ENCODE peak calls at places on chromosomes 16 and 17, in eight cellular contexts. K is sigmoid colon, C is AG08395, U is NCI-H1092, E is nucleus accumbens, R is MM.1S, H is memory B cell, Y is RCC 7860. D is an unnamed sample.
A peak's percentile ranks its signal among the peaks of the same experiment; 100 is the strongest.

GRCh38 chr17:73232587-73233373 is 28.9 kb downstream of the CPSF4L start:
- DNase-seq in K (peak; percentile 70), C (peak; percentile 44), U (no peak), E (no peak), R (peak; percentile 53), H (no peak), Y (no peak), D (no peak)

GRCh38 chr17:31754239-31754945 is 104.7 kb downstream of the COPRS start:
- DNase-seq in K (no peak), C (peak; percentile 72), U (no peak), E (no peak), R (no peak), H (no peak), Y (peak; percentile 84), D (no peak)

GRCh38 chr17:69525920-69526841 is 111.7 kb downstream of the MAP2K6 start:
- DNase-seq in K (peak; percentile 64), C (peak; percentile 75), U (peak; percentile 8), E (no peak), R (peak; percentile 54), H (no peak), Y (peak; percentile 49), D (no peak)

GRCh38 chr17:20989991-20990855 is 52.6 kb downstream of the USP22 start:
- DNase-seq in K (peak; percentile 54), C (no peak), U (no peak), E (no peak), R (no peak), H (no peak), Y (no peak), D (no peak)

GRCh38 chr16:65781363-65781762 is 585.1 kb upstream of the CDH5 start:
- DNase-seq in K (no peak), C (no peak), U (no peak), E (no peak), R (no peak), H (no peak), Y (no peak), D (no peak)

GRCh38 chr17:42456223-42457106 is 2.2 kb upstream of the ATP6V0A1 start:
- DNase-seq in K (no peak), C (peak; percentile 62), U (no peak), E (no peak), R (peak; percentile 70), H (peak; percentile 25), Y (peak; percentile 47), D (no peak)

GRCh38 chr17:39951924-39952664 is 10.7 kb upstream of the GSDMA start:
- DNase-seq in K (peak; percentile 71), C (no peak), U (no peak), E (no peak), R (no peak), H (no peak), Y (no peak), D (no peak)

GRCh38 chr17:40433551-40434384 is 9.5 kb upstream of the IGFBP4 start:
- DNase-seq in K (peak; percentile 71), C (no peak), U (no peak), E (no peak), R (no peak), H (no peak), Y (no peak), D (no peak)

GRCh38 chr17:42163113-42163512 is 8.3 kb upstream of the RAB5C start:
- DNase-seq in K (no peak), C (no peak), U (no peak), E (no peak), R (no peak), H (no peak), Y (no peak), D (peak; percentile 4)

GRCh38 chr16:30889721-30890120 is 4.2 kb downstream of the BCL7C start:
- DNase-seq in K (no peak), C (no peak), U (no peak), E (no peak), R (no peak), H (no peak), Y (no peak), D (no peak)

GRCh38 chr16:2365895-2366294 is 25.4 kb upstream of the ABCA3 start:
- DNase-seq in K (no peak), C (peak; percentile 79), U (no peak), E (no peak), R (no peak), H (no peak), Y (no peak), D (no peak)

GRCh38 chr17:77723909-77724875 is 234.3 kb upstream of the TNRC6C start:
- DNase-seq in K (no peak), C (no peak), U (no peak), E (no peak), R (peak; percentile 66), H (no peak), Y (no peak), D (no peak)

GRCh38 chr16:23877107-23878070 is 41.6 kb downstream of the PRKCB start:
- DNase-seq in K (no peak), C (no peak), U (no peak), E (no peak), R (no peak), H (no peak), Y (no peak), D (no peak)

GRCh38 chr16:50613281-50613991 is 65.2 kb downstream of the NKD1 start:
- DNase-seq in K (peak; percentile 75), C (no peak), U (no peak), E (no peak), R (no peak), H (no peak), Y (no peak), D (no peak)

GRCh38 chr17:2347805-2348685 is 10.7 kb downstream of the SGSM2 start:
- DNase-seq in K (peak; percentile 65), C (peak; percentile 84), U (peak; percentile 30), E (no peak), R (no peak), H (no peak), Y (no peak), D (no peak)

GRCh38 chr17:39628655-39629493 is 2.1 kb downstream of the PPP1R1B start:
- DNase-seq in K (no peak), C (no peak), U (no peak), E (no peak), R (no peak), H (no peak), Y (no peak), D (no peak)

GRCh38 chr17:13541032-13541480 is 60.7 kb downstream of the HS3ST3A1 start:
- DNase-seq in K (no peak), C (peak; percentile 92), U (no peak), E (no peak), R (no peak), H (no peak), Y (peak; percentile 95), D (no peak)

GRCh38 chr17:48478224-48479013 is 48.4 kb upstream of the SKAP1 start:
- DNase-seq in K (no peak), C (no peak), U (no peak), E (no peak), R (peak; percentile 86), H (no peak), Y (no peak), D (no peak)

GRCh38 chr16:72099377-72099818 is 5.8 kb downstream of the DHX38 start:
- DNase-seq in K (no peak), C (peak; percentile 74), U (peak; percentile 39), E (peak; percentile 11), R (peak; percentile 51), H (peak; percentile 35), Y (peak; percentile 43), D (peak; percentile 12)

GRCh38 chr17:31724619-31725018 is 134.4 kb downstream of the COPRS start:
- DNase-seq in K (no peak), C (no peak), U (no peak), E (no peak), R (no peak), H (no peak), Y (no peak), D (no peak)

GRCh38 chr17:2302740-2303277 is 776 bp downstream of the SMG6 start:
- DNase-seq in K (no peak), C (no peak), U (no peak), E (no peak), R (peak; percentile 11), H (no peak), Y (no peak), D (no peak)

GRCh38 chr17:3978421-3979275 is 14.4 kb upstream of the ATP2A3 start:
- DNase-seq in K (no peak), C (no peak), U (no peak), E (no peak), R (no peak), H (no peak), Y (no peak), D (no peak)

GRCh38 chr17:40122944-40123810 is 1.4 kb downstream of the MSL1 start:
- DNase-seq in K (no peak), C (peak; percentile 65), U (peak; percentile 34), E (peak; percentile 35), R (peak; percentile 54), H (no peak), Y (no peak), D (peak; percentile 34)

GRCh38 chr16:19135896-19136438 is 22.2 kb downstream of the ITPRIPL2 start:
- DNase-seq in K (peak; percentile 70), C (no peak), U (peak; percentile 13), E (no peak), R (no peak), H (no peak), Y (no peak), D (no peak)

GRCh38 chr16:76277099-76278030 is at the start of gene CNTNAP4:
- DNase-seq in K (peak; percentile 81), C (no peak), U (no peak), E (peak; percentile 58), R (no peak), H (no peak), Y (no peak), D (no peak)

GRCh38 chr16:57810197-57811024 is 8.1 kb upstream of the KIFC3 start:
- DNase-seq in K (peak; percentile 88), C (peak; percentile 87), U (no peak), E (no peak), R (peak; percentile 96), H (no peak), Y (peak; percentile 88), D (peak; percentile 7)

GRCh38 chr17:1976000-1976682 is 49.0 kb downstream of the RTN4RL1 start:
- DNase-seq in K (no peak), C (no peak), U (no peak), E (no peak), R (no peak), H (no peak), Y (no peak), D (no peak)

GRCh38 chr16:67528222-67528869 is at the start of gene RIPOR1:
- DNase-seq in K (peak; percentile 83), C (peak; percentile 82), U (no peak), E (peak; percentile 41), R (peak; percentile 55), H (no peak), Y (peak; percentile 20), D (peak; percentile 49)

GRCh38 chr16:50548659-50549560 is 714 bp downstream of the NKD1 start:
- DNase-seq in K (peak; percentile 72), C (no peak), U (no peak), E (no peak), R (no peak), H (peak; percentile 29), Y (no peak), D (no peak)

GRCh38 chr17:43599835-43600234 is 53.7 kb upstream of the ETV4 start:
- DNase-seq in K (no peak), C (peak; percentile 81), U (no peak), E (no peak), R (no peak), H (no peak), Y (peak; percentile 46), D (no peak)

GRCh38 chr17:60941028-60941427 is 263.4 kb downstream of the BCAS3 start:
- DNase-seq in K (no peak), C (peak; percentile 60), U (no peak), E (no peak), R (no peak), H (no peak), Y (no peak), D (no peak)

GRCh38 chr17:57921342-57921741 is 33.9 kb downstream of the CUEDC1 start:
- DNase-seq in K (peak; percentile 86), C (peak; percentile 38), U (no peak), E (no peak), R (no peak), H (no peak), Y (no peak), D (no peak)

D was measured in effector CD8-positive, alpha-beta T cell.